ENCODE peak calls at places on chromosomes 12 and 14, in four cellular contexts. One of them, this sample, is unnamed.

GRCh38 chr14:100825691-100826331 is at the start of gene MEG3:
- DNase-seq in astrocyte of the cerebellum: peak
- DNase-seq in stimulated activated CD4-positive, alpha-beta T cell treated with anti-CD3 and anti-CD28 coated beads, TNF-alpha, amount 100 ng/mL, for 4 hours: no peak
- DNase-seq in fibroblast of the aortic adventitia: peak
- DNase-seq in this sample: peak

GRCh38 chr12:9364224-9365176 is 156.3 kb upstream of the PZP start:
- DNase-seq in stimulated activated CD4-positive, alpha-beta T cell treated with anti-CD3 and anti-CD28 coated beads, TNF-alpha, amount 100 ng/mL, for 4 hours: peak
- DNase-seq in astrocyte of the cerebellum: peak
- DNase-seq in fibroblast of the aortic adventitia: peak
- DNase-seq in this sample: peak

GRCh38 chr14:22536853-22537338 is 52.1 kb downstream of the DAD1 start:
- DNase-seq in astrocyte of the cerebellum: peak
- DNase-seq in fibroblast of the aortic adventitia: peak
- DNase-seq in stimulated activated CD4-positive, alpha-beta T cell treated with anti-CD3 and anti-CD28 coated beads, TNF-alpha, amount 100 ng/mL, for 4 hours: peak
- DNase-seq in this sample: peak

GRCh38 chr14:49621114-49621881 is 699 bp downstream of the MGAT2 start:
- DNase-seq in fibroblast of the aortic adventitia: peak
- DNase-seq in astrocyte of the cerebellum: peak
- DNase-seq in stimulated activated CD4-positive, alpha-beta T cell treated with anti-CD3 and anti-CD28 coated beads, TNF-alpha, amount 100 ng/mL, for 4 hours: no peak
- DNase-seq in this sample: peak

GRCh38 chr12:69540606-69541386 is 44.5 kb upstream of the CCT2 start:
- DNase-seq in stimulated activated CD4-positive, alpha-beta T cell treated with anti-CD3 and anti-CD28 coated beads, TNF-alpha, amount 100 ng/mL, for 4 hours: no peak
- DNase-seq in astrocyte of the cerebellum: no peak
- DNase-seq in fibroblast of the aortic adventitia: peak
- DNase-seq in this sample: peak

GRCh38 chr12:109818900-109819500 is 14.2 kb downstream of the TRPV4 start:
- DNase-seq in astrocyte of the cerebellum: no peak
- DNase-seq in fibroblast of the aortic adventitia: peak
- DNase-seq in stimulated activated CD4-positive, alpha-beta T cell treated with anti-CD3 and anti-CD28 coated beads, TNF-alpha, amount 100 ng/mL, for 4 hours: no peak
- DNase-seq in this sample: no peak

GRCh38 chr12:48197549-48197966 is 5.5 kb downstream of the OR10AD1 start:
- DNase-seq in stimulated activated CD4-positive, alpha-beta T cell treated with anti-CD3 and anti-CD28 coated beads, TNF-alpha, amount 100 ng/mL, for 4 hours: no peak
- DNase-seq in fibroblast of the aortic adventitia: peak
- DNase-seq in astrocyte of the cerebellum: no peak
- DNase-seq in this sample: peak

GRCh38 chr14:76333664-76334063 is 42.3 kb upstream of the ESRRB start:
- DNase-seq in astrocyte of the cerebellum: no peak
- DNase-seq in fibroblast of the aortic adventitia: no peak
- DNase-seq in stimulated activated CD4-positive, alpha-beta T cell treated with anti-CD3 and anti-CD28 coated beads, TNF-alpha, amount 100 ng/mL, for 4 hours: no peak
- DNase-seq in this sample: no peak

GRCh38 chr12:98814254-98814653 is 169.2 kb downstream of the APAF1 start:
- DNase-seq in fibroblast of the aortic adventitia: peak
- DNase-seq in astrocyte of the cerebellum: no peak
- DNase-seq in stimulated activated CD4-positive, alpha-beta T cell treated with anti-CD3 and anti-CD28 coated beads, TNF-alpha, amount 100 ng/mL, for 4 hours: no peak
- DNase-seq in this sample: no peak

GRCh38 chr12:124049451-124050094 is 76.6 kb downstream of the ZNF664 start:
- DNase-seq in astrocyte of the cerebellum: no peak
- DNase-seq in stimulated activated CD4-positive, alpha-beta T cell treated with anti-CD3 and anti-CD28 coated beads, TNF-alpha, amount 100 ng/mL, for 4 hours: no peak
- DNase-seq in fibroblast of the aortic adventitia: no peak
- DNase-seq in this sample: no peak

GRCh38 chr12:100346660-100347059 is 10.2 kb upstream of the SLC17A8 start:
- DNase-seq in fibroblast of the aortic adventitia: no peak
- DNase-seq in astrocyte of the cerebellum: no peak
- DNase-seq in stimulated activated CD4-positive, alpha-beta T cell treated with anti-CD3 and anti-CD28 coated beads, TNF-alpha, amount 100 ng/mL, for 4 hours: no peak
- DNase-seq in this sample: no peak

GRCh38 chr12:52847335-52848102 is 1.3 kb downstream of the KRT78 start:
- DNase-seq in fibroblast of the aortic adventitia: peak
- DNase-seq in stimulated activated CD4-positive, alpha-beta T cell treated with anti-CD3 and anti-CD28 coated beads, TNF-alpha, amount 100 ng/mL, for 4 hours: no peak
- DNase-seq in astrocyte of the cerebellum: peak
- DNase-seq in this sample: no peak

GRCh38 chr12:122028601-122029560 is 7.2 kb downstream of the BCL7A start:
- DNase-seq in fibroblast of the aortic adventitia: no peak
- DNase-seq in astrocyte of the cerebellum: no peak
- DNase-seq in stimulated activated CD4-positive, alpha-beta T cell treated with anti-CD3 and anti-CD28 coated beads, TNF-alpha, amount 100 ng/mL, for 4 hours: no peak
- DNase-seq in this sample: no peak

GRCh38 chr12:111180830-111181726 is 187.8 kb downstream of the PHETA1 start:
- DNase-seq in astrocyte of the cerebellum: no peak
- DNase-seq in fibroblast of the aortic adventitia: peak
- DNase-seq in stimulated activated CD4-positive, alpha-beta T cell treated with anti-CD3 and anti-CD28 coated beads, TNF-alpha, amount 100 ng/mL, for 4 hours: no peak
- DNase-seq in this sample: no peak